ENCODE peak calls at places on chromosomes 4 and X, in nine cellular contexts. One of them, this sample, is unnamed.

GRCh38 chr4:43374352-43374751 is 481.8 kb downstream of the GRXCR1 start:
- DNase-seq in T-helper 2 cell: no peak
- DNase-seq in KG1: no peak
- DNase-seq in AG08395: no peak
- DNase-seq in NCI-H2107: no peak
- DNase-seq in ecto neural progenitor cell: no peak
- DNase-seq in fibroblast of mammary gland: no peak
- DNase-seq in H4: no peak
- DNase-seq in stomach: no peak
- DNase-seq in this sample: no peak

GRCh38 chrX:96211953-96212352 is 472.7 kb upstream of the DIAPH2 start:
- DNase-seq in ecto neural progenitor cell: no peak
- DNase-seq in H4: no peak
- DNase-seq in KG1: no peak
- DNase-seq in AG08395: no peak
- DNase-seq in stomach: no peak
- DNase-seq in fibroblast of mammary gland: no peak
- DNase-seq in T-helper 2 cell: no peak
- DNase-seq in NCI-H2107: no peak
- DNase-seq in this sample: peak

GRCh38 chr4:26356067-26356466 is 35.3 kb downstream of the RBPJ start:
- DNase-seq in ecto neural progenitor cell: no peak
- DNase-seq in H4: no peak
- DNase-seq in AG08395: peak
- DNase-seq in T-helper 2 cell: peak
- DNase-seq in KG1: no peak
- DNase-seq in fibroblast of mammary gland: peak
- DNase-seq in NCI-H2107: no peak
- DNase-seq in stomach: no peak
- DNase-seq in this sample: no peak

GRCh38 chr4:21628916-21629315 is 319.7 kb downstream of the KCNIP4 start:
- DNase-seq in NCI-H2107: no peak
- DNase-seq in T-helper 2 cell: no peak
- DNase-seq in fibroblast of mammary gland: no peak
- DNase-seq in H4: no peak
- DNase-seq in KG1: no peak
- DNase-seq in stomach: no peak
- DNase-seq in AG08395: no peak
- DNase-seq in ecto neural progenitor cell: no peak
- DNase-seq in this sample: no peak

GRCh38 chr4:102454278-102454677 is 46.9 kb upstream of the NFKB1 start:
- DNase-seq in H4: no peak
- DNase-seq in NCI-H2107: no peak
- DNase-seq in AG08395: no peak
- DNase-seq in stomach: no peak
- DNase-seq in T-helper 2 cell: no peak
- DNase-seq in fibroblast of mammary gland: no peak
- DNase-seq in ecto neural progenitor cell: no peak
- DNase-seq in KG1: no peak
- DNase-seq in this sample: no peak

GRCh38 chr4:184347251-184348239 is 126.8 kb downstream of the IRF2 start:
- DNase-seq in T-helper 2 cell: no peak
- DNase-seq in stomach: peak
- DNase-seq in ecto neural progenitor cell: peak
- DNase-seq in H4: peak
- DNase-seq in KG1: peak
- DNase-seq in AG08395: peak
- DNase-seq in fibroblast of mammary gland: peak
- DNase-seq in NCI-H2107: peak
- DNase-seq in this sample: peak

GRCh38 chr4:151725087-151725486 is 35.7 kb downstream of the GATB start:
- DNase-seq in H4: no peak
- DNase-seq in ecto neural progenitor cell: no peak
- DNase-seq in NCI-H2107: no peak
- DNase-seq in fibroblast of mammary gland: no peak
- DNase-seq in T-helper 2 cell: no peak
- DNase-seq in stomach: no peak
- DNase-seq in AG08395: no peak
- DNase-seq in KG1: no peak
- DNase-seq in this sample: no peak

GRCh38 chrX:39592776-39593175 is 505.0 kb downstream of the BCOR start:
- DNase-seq in NCI-H2107: no peak
- DNase-seq in stomach: no peak
- DNase-seq in KG1: no peak
- DNase-seq in T-helper 2 cell: no peak
- DNase-seq in ecto neural progenitor cell: no peak
- DNase-seq in AG08395: peak
- DNase-seq in fibroblast of mammary gland: peak
- DNase-seq in H4: no peak
- DNase-seq in this sample: no peak

GRCh38 chr4:1967512-1968149 is 41.1 kb downstream of the NELFA start:
- DNase-seq in ecto neural progenitor cell: no peak
- DNase-seq in KG1: no peak
- DNase-seq in H4: no peak
- DNase-seq in AG08395: no peak
- DNase-seq in stomach: no peak
- DNase-seq in NCI-H2107: no peak
- DNase-seq in fibroblast of mammary gland: peak
- DNase-seq in T-helper 2 cell: no peak
- DNase-seq in this sample: no peak

GRCh38 chr4:7739918-7740865 is 199.5 kb downstream of the AFAP1 start:
- DNase-seq in AG08395: no peak
- DNase-seq in NCI-H2107: no peak
- DNase-seq in T-helper 2 cell: no peak
- DNase-seq in fibroblast of mammary gland: no peak
- DNase-seq in H4: no peak
- DNase-seq in KG1: no peak
- DNase-seq in stomach: no peak
- DNase-seq in ecto neural progenitor cell: no peak
- DNase-seq in this sample: no peak

GRCh38 chrX:98065151-98065550 is 1181.4 kb downstream of the RPA4 start:
- DNase-seq in T-helper 2 cell: no peak
- DNase-seq in stomach: no peak
- DNase-seq in NCI-H2107: no peak
- DNase-seq in fibroblast of mammary gland: no peak
- DNase-seq in AG08395: no peak
- DNase-seq in H4: no peak
- DNase-seq in ecto neural progenitor cell: no peak
- DNase-seq in KG1: no peak
- DNase-seq in this sample: no peak

GRCh38 chr4:92303621-92304027 is at the start of gene GRID2:
- DNase-seq in ecto neural progenitor cell: peak
- DNase-seq in NCI-H2107: no peak
- DNase-seq in H4: peak
- DNase-seq in KG1: no peak
- DNase-seq in T-helper 2 cell: no peak
- DNase-seq in AG08395: no peak
- DNase-seq in fibroblast of mammary gland: no peak
- DNase-seq in stomach: no peak
- DNase-seq in this sample: peak